ENCODE peak calls at places on chromosome 7, in six cellular contexts. B, H, Q, T, R and Z are unnamed samples.

GRCh38 chr7:3200504-3200903 is 100.5 kb upstream of the SDK1 start:
- DNase-seq in B (no peak), H (no peak), Q (peak; percentile 29), T (no peak), R (no peak), Z (no peak)

GRCh38 chr7:47087866-47088265 is 494.0 kb downstream of the TNS3 start:
- DNase-seq in B (no peak), H (no peak), Q (peak; percentile 47), T (no peak), R (no peak), Z (no peak)

GRCh38 chr7:7702826-7703225 is 15.6 kb downstream of the RPA3 start:
- DNase-seq in B (no peak), H (no peak), Q (no peak), T (no peak), R (no peak), Z (no peak)

GRCh38 chr7:128827248-128827958 is 2.8 kb upstream of the FLNC start:
- DNase-seq in B (peak; percentile 97), H (peak; percentile 68), Q (peak; percentile 69), T (no peak), R (no peak), Z (peak; percentile 59)

GRCh38 chr7:107694395-107694794 is 33.8 kb downstream of the SLC26A4 start:
- DNase-seq in B (no peak), H (no peak), Q (peak; percentile 56), T (no peak), R (no peak), Z (no peak)

GRCh38 chr7:139205843-139206242 is 25.2 kb upstream of the UBN2 start:
- DNase-seq in B (no peak), H (no peak), Q (no peak), T (no peak), R (no peak), Z (no peak)

GRCh38 chr7:46999866-47000265 is 582.0 kb downstream of the TNS3 start:
- DNase-seq in B (no peak), H (no peak), Q (no peak), T (no peak), R (no peak), Z (no peak)

GRCh38 chr7:22821702-22822485 is 755 bp downstream of the TOMM7 start:
- DNase-seq in B (no peak), H (no peak), Q (no peak), T (no peak), R (no peak), Z (no peak)

GRCh38 chr7:50204576-50204975 is 99.9 kb upstream of the IKZF1 start:
- DNase-seq in B (no peak), H (no peak), Q (no peak), T (no peak), R (no peak), Z (no peak)

GRCh38 chr7:152136623-152137022 is 111.1 kb downstream of the GALNT11 start:
- DNase-seq in B (no peak), H (no peak), Q (peak; percentile 60), T (no peak), R (no peak), Z (no peak)

GRCh38 chr7:70676243-70676642 is 455.7 kb upstream of the GALNT17 start:
- DNase-seq in B (no peak), H (no peak), Q (no peak), T (no peak), R (no peak), Z (no peak)

GRCh38 chr7:70764701-70765208 is 367.2 kb upstream of the GALNT17 start:
- DNase-seq in B (no peak), H (no peak), Q (no peak), T (no peak), R (no peak), Z (no peak)

GRCh38 chr7:51187941-51188340 is 128.7 kb downstream of the COBL start:
- DNase-seq in B (peak; percentile 75), H (peak; percentile 32), Q (no peak), T (no peak), R (no peak), Z (no peak)

GRCh38 chr7:50092579-50093411 is at the start of gene ZPBP:
- DNase-seq in B (peak; percentile 51), H (peak; percentile 13), Q (peak; percentile 1), T (peak; percentile 56), R (no peak), Z (no peak)

GRCh38 chr7:85341973-85342372 is 155.1 kb upstream of the SEMA3D start:
- DNase-seq in B (no peak), H (no peak), Q (no peak), T (no peak), R (no peak), Z (no peak)

GRCh38 chr7:116670409-116671036 is 1.5 kb upstream of the MET start:
- DNase-seq in B (no peak), H (no peak), Q (peak; percentile 39), T (no peak), R (no peak), Z (no peak)

GRCh38 chr7:116671111-116671510 is 885 bp upstream of the MET start:
- DNase-seq in B (no peak), H (no peak), Q (no peak), T (no peak), R (no peak), Z (no peak)

GRCh38 chr7:116672596-116673503 is 854 bp downstream of the MET start:
- DNase-seq in B (peak; percentile 75), H (peak; percentile 15), Q (peak; percentile 56), T (no peak), R (peak; percentile 62), Z (no peak)

GRCh38 chr7:116673504-116673865 is 1.5 kb downstream of the MET start:
- DNase-seq in B (no peak), H (no peak), Q (no peak), T (no peak), R (no peak), Z (no peak)

GRCh38 chr7:116671681-116672595 is at the start of gene MET:
- DNase-seq in B (peak; percentile 91), H (peak; percentile 65), Q (peak; percentile 51), T (peak; percentile 86), R (peak; percentile 85), Z (peak; percentile 70)
- H3K27me3 ChIP-seq in B (no peaks in the 10 kb centered on the region), H (peaks cover 7% of the 10 kb centered on the region), Q (no peaks in the 10 kb centered on the region), T (no peaks in the 10 kb centered on the region), R (no peaks in the 10 kb centered on the region), Z (no peaks in the 10 kb centered on the region)

DNA sequence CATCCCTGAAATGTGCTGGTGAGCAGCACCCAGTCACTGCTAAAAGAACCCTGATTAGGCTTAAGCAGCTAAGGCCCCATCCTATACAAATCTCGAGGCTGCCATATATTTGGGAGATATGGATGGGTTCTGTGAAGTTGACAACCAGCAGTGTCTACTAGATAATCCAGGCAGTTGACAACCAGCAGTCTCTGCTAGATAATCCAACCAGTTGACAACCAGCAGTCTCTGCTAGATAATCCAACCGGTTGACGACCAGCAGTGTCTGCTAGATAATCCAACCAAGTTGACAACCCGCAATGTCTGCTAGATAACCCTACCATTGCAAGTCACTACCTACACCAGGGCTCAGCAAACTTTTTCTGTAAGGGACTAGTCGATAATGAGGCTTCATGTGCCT is 58.3 kb upstream of the KDM7A start:
- DNase-seq in B (no peak), H (no peak), Q (no peak), T (no peak), R (no peak), Z (no peak)
- H3K4me1 ChIP-seq in B (peaks cover 3% of the 10 kb centered on the region), H (peaks cover 20% of the 10 kb centered on the region), Q (peaks cover 7% of the 10 kb centered on the region), T (peaks cover 19% of the 10 kb centered on the region), R (peaks cover 52% of the 10 kb centered on the region), Z (no peaks in the 10 kb centered on the region)

GRCh38 chr7:32259917-32260596 is 189.8 kb upstream of the PDE1C start:
- DNase-seq in B (no peak), H (no peak), Q (no peak), T (no peak), R (no peak), Z (no peak)
- H3K4me3 ChIP-seq in B (no peak overlapping the region), H (no peak overlapping the region), Q (no peak overlapping the region), T (no peak overlapping the region), R (no peak overlapping the region), Z (no peak overlapping the region)

GRCh38 chr7:156168434-156168833 is 356.2 kb upstream of the SHH start:
- DNase-seq in B (no peak), H (no peak), Q (no peak), T (no peak), R (no peak), Z (no peak)
- H3K27me3 ChIP-seq in B (no peaks in the 10 kb centered on the region), H (peaks cover 50% of the 10 kb centered on the region), Q (no peaks in the 10 kb centered on the region), T (no peaks in the 10 kb centered on the region), R (peaks cover 5% of the 10 kb centered on the region), Z (no peaks in the 10 kb centered on the region)

GRCh38 chr7:101172005-101172853 is 6.9 kb upstream of the VGF start:
- DNase-seq in B (no peak), H (no peak), Q (no peak), T (no peak), R (no peak), Z (no peak)

GRCh38 chr7:101170617-101171441 is 5.5 kb upstream of the VGF start:
- DNase-seq in B (no peak), H (no peak), Q (no peak), T (no peak), R (no peak), Z (no peak)

GRCh38 chr7:101169838-101170531 is 4.6 kb upstream of the VGF start:
- DNase-seq in B (peak; percentile 80), H (peak; percentile 63), Q (no peak), T (peak; percentile 82), R (peak; percentile 80), Z (peak; percentile 79)

GRCh38 chr7:101172854-101173751 is 7.0 kb downstream of the NAT16 start:
- DNase-seq in B (peak; percentile 86), H (peak; percentile 75), Q (no peak), T (peak; percentile 83), R (no peak), Z (no peak)

DNA sequence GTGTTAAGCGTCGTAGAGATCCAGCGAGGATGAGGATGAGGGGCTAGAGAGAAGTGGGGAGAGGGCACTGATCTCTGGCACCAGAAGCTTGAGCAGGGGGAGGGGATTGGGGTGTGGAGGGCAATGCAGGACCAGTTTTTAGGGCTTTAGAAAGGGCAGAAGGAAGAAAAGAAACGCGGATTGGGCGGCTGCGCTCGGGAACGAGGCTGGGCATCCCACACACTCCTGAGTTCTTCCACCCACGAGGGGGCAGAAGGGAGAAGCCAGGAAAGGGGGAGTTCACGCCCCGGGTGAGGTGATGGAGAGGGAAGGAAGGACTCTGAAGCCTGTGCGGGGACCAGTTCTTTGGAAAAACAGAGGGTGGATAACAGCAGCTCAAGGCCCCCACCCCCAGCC is 6.1 kb upstream of the VGF start:
- DNase-seq in B (no peak), H (no peak), Q (no peak), T (no peak), R (no peak), Z (no peak)
- H3K4me1 ChIP-seq in B (peaks cover 17% of the 10 kb centered on the region), H (peaks cover 34% of the 10 kb centered on the region), Q (peaks cover 54% of the 10 kb centered on the region), T (peaks cover 32% of the 10 kb centered on the region), R (peaks cover 51% of the 10 kb centered on the region), Z (peaks cover 4% of the 10 kb centered on the region)

GRCh38 chr7:142321391-142321790 is 63.5 kb upstream of the PRSS58 start:
- DNase-seq in B (no peak), H (no peak), Q (no peak), T (no peak), R (no peak), Z (no peak)
- H3K4me3 ChIP-seq in B (no peak overlapping the region), H (no peak overlapping the region), Q (no peak overlapping the region), T (no peak overlapping the region), R (no peak overlapping the region), Z (no peak overlapping the region)

GRCh38 chr7:106681815-106682495 is 21.0 kb upstream of the CCDC71L start:
- DNase-seq in B (no peak), H (no peak), Q (peak; percentile 82), T (no peak), R (no peak), Z (no peak)

GRCh38 chr7:106678795-106679152 is 17.8 kb upstream of the CCDC71L start:
- DNase-seq in B (no peak), H (no peak), Q (no peak), T (no peak), R (no peak), Z (no peak)

GRCh38 chr7:106679153-106679931 is 18.4 kb upstream of the CCDC71L start:
- DNase-seq in B (no peak), H (no peak), Q (peak; percentile 56), T (no peak), R (no peak), Z (no peak)

GRCh38 chr7:106683941-106684340 is 23.0 kb upstream of the CCDC71L start:
- DNase-seq in B (no peak), H (no peak), Q (no peak), T (no peak), R (no peak), Z (no peak)
- H3K27me3 ChIP-seq in B (no peaks in the 10 kb centered on the region), H (no peaks in the 10 kb centered on the region), Q (no peaks in the 10 kb centered on the region), T (no peaks in the 10 kb centered on the region), R (no peaks in the 10 kb centered on the region), Z (no peaks in the 10 kb centered on the region)